ENCODE peak calls at places on chromosomes 7 and 10, in eight cellular contexts. One of them, this sample, is unnamed.

GRCh38 chr10:4246881-4247358 is 461.9 kb upstream of the KLF6 start:
- DNase-seq in upper lobe of right lung: no peak
- DNase-seq in iPS DF 6.9: no peak
- DNase-seq in spleen: no peak
- DNase-seq in CD8-positive, alpha-beta T cell: no peak
- DNase-seq in A549: no peak
- DNase-seq in H9: no peak
- DNase-seq in body of pancreas: no peak
- DNase-seq in this sample: peak

GRCh38 chr10:79322616-79323566 is 24.4 kb upstream of the PPIF start:
- DNase-seq in upper lobe of right lung: no peak
- DNase-seq in iPS DF 6.9: no peak
- DNase-seq in spleen: peak
- DNase-seq in CD8-positive, alpha-beta T cell: peak
- DNase-seq in A549: no peak
- DNase-seq in H9: no peak
- DNase-seq in body of pancreas: no peak
- DNase-seq in this sample: peak

GRCh38 chr7:47611045-47611511 is 29.2 kb upstream of the TNS3 start:
- DNase-seq in upper lobe of right lung: no peak
- DNase-seq in iPS DF 6.9: no peak
- DNase-seq in spleen: no peak
- DNase-seq in CD8-positive, alpha-beta T cell: no peak
- DNase-seq in A549: peak
- DNase-seq in H9: no peak
- DNase-seq in body of pancreas: peak
- DNase-seq in this sample: no peak

GRCh38 chr7:134693256-134693655 is 46.6 kb downstream of the BPGM start:
- DNase-seq in upper lobe of right lung: no peak
- DNase-seq in iPS DF 6.9: no peak
- DNase-seq in spleen: no peak
- DNase-seq in CD8-positive, alpha-beta T cell: peak
- DNase-seq in A549: peak
- DNase-seq in H9: no peak
- DNase-seq in body of pancreas: no peak
- DNase-seq in this sample: no peak

GRCh38 chr10:16942361-16943078 is 125.3 kb upstream of the RSU1 start:
- DNase-seq in upper lobe of right lung: no peak
- DNase-seq in iPS DF 6.9: no peak
- DNase-seq in spleen: no peak
- DNase-seq in CD8-positive, alpha-beta T cell: no peak
- DNase-seq in A549: no peak
- DNase-seq in H9: no peak
- DNase-seq in body of pancreas: no peak
- DNase-seq in this sample: no peak

GRCh38 chr7:150900675-150901074 is 48.4 kb downstream of the AOC1 start:
- DNase-seq in upper lobe of right lung: no peak
- DNase-seq in iPS DF 6.9: no peak
- DNase-seq in spleen: no peak
- DNase-seq in CD8-positive, alpha-beta T cell: no peak
- DNase-seq in A549: no peak
- DNase-seq in H9: no peak
- DNase-seq in body of pancreas: no peak
- DNase-seq in this sample: no peak

GRCh38 chr7:66013938-66014337 is 31.9 kb upstream of the GUSB start:
- DNase-seq in upper lobe of right lung: peak
- DNase-seq in iPS DF 6.9: no peak
- DNase-seq in spleen: no peak
- DNase-seq in CD8-positive, alpha-beta T cell: no peak
- DNase-seq in A549: peak
- DNase-seq in H9: peak
- DNase-seq in body of pancreas: peak
- DNase-seq in this sample: peak

GRCh38 chr10:10526846-10527245 is 490.8 kb upstream of the CELF2 start:
- DNase-seq in upper lobe of right lung: no peak
- DNase-seq in iPS DF 6.9: no peak
- DNase-seq in spleen: no peak
- DNase-seq in CD8-positive, alpha-beta T cell: no peak
- DNase-seq in A549: no peak
- DNase-seq in H9: no peak
- DNase-seq in body of pancreas: no peak
- DNase-seq in this sample: no peak

GRCh38 chr10:33005322-33006282 is 47.6 kb upstream of the ITGB1 start:
- DNase-seq in upper lobe of right lung: peak
- DNase-seq in iPS DF 6.9: peak
- DNase-seq in spleen: peak
- DNase-seq in CD8-positive, alpha-beta T cell: peak
- DNase-seq in A549: peak
- DNase-seq in H9: peak
- DNase-seq in body of pancreas: peak
- DNase-seq in this sample: peak

GRCh38 chr10:77289790-77290189 is 347.8 kb downstream of the KCNMA1 start:
- DNase-seq in upper lobe of right lung: no peak
- DNase-seq in iPS DF 6.9: no peak
- DNase-seq in spleen: no peak
- DNase-seq in CD8-positive, alpha-beta T cell: no peak
- DNase-seq in A549: no peak
- DNase-seq in H9: no peak
- DNase-seq in body of pancreas: no peak
- DNase-seq in this sample: peak
- H3K27ac ChIP-seq in upper lobe of right lung: no peak
- H3K27ac ChIP-seq in iPS DF 6.9: no peak
- H3K27ac ChIP-seq in spleen: no peak
- H3K27ac ChIP-seq in CD8-positive, alpha-beta T cell: no peak
- H3K27ac ChIP-seq in A549: peak
- H3K27ac ChIP-seq in H9: no peak
- H3K27ac ChIP-seq in body of pancreas: no peak
- H3K27ac ChIP-seq in this sample: no peak

GRCh38 chr7:21562385-21562784 is 19.5 kb downstream of the DNAH11 start:
- DNase-seq in upper lobe of right lung: no peak
- DNase-seq in iPS DF 6.9: no peak
- DNase-seq in spleen: no peak
- DNase-seq in CD8-positive, alpha-beta T cell: no peak
- DNase-seq in A549: no peak
- DNase-seq in H9: no peak
- DNase-seq in body of pancreas: no peak
- DNase-seq in this sample: no peak

GRCh38 chr7:21568762-21569161 is 25.9 kb downstream of the DNAH11 start:
- DNase-seq in upper lobe of right lung: no peak
- DNase-seq in iPS DF 6.9: no peak
- DNase-seq in spleen: no peak
- DNase-seq in CD8-positive, alpha-beta T cell: no peak
- DNase-seq in A549: peak
- DNase-seq in H9: no peak
- DNase-seq in body of pancreas: no peak
- DNase-seq in this sample: peak

GRCh38 chr7:21565614-21566013 is 22.8 kb downstream of the DNAH11 start:
- DNase-seq in upper lobe of right lung: no peak
- DNase-seq in iPS DF 6.9: no peak
- DNase-seq in spleen: no peak
- DNase-seq in CD8-positive, alpha-beta T cell: no peak
- DNase-seq in A549: no peak
- DNase-seq in H9: no peak
- DNase-seq in body of pancreas: no peak
- DNase-seq in this sample: no peak

GRCh38 chr7:21566094-21566493 is 23.3 kb downstream of the DNAH11 start:
- DNase-seq in upper lobe of right lung: no peak
- DNase-seq in iPS DF 6.9: no peak
- DNase-seq in spleen: no peak
- DNase-seq in CD8-positive, alpha-beta T cell: no peak
- DNase-seq in A549: no peak
- DNase-seq in H9: no peak
- DNase-seq in body of pancreas: no peak
- DNase-seq in this sample: no peak
- H3K27ac ChIP-seq in upper lobe of right lung: no peak
- H3K27ac ChIP-seq in iPS DF 6.9: no peak
- H3K27ac ChIP-seq in spleen: no peak
- H3K27ac ChIP-seq in CD8-positive, alpha-beta T cell: no peak
- H3K27ac ChIP-seq in A549: no peak
- H3K27ac ChIP-seq in H9: no peak
- H3K27ac ChIP-seq in body of pancreas: no peak
- H3K27ac ChIP-seq in this sample: no peak

GRCh38 chr7:128008744-128009143 is 22.5 kb downstream of the LRRC4 start:
- DNase-seq in upper lobe of right lung: no peak
- DNase-seq in iPS DF 6.9: no peak
- DNase-seq in spleen: no peak
- DNase-seq in CD8-positive, alpha-beta T cell: no peak
- DNase-seq in A549: no peak
- DNase-seq in H9: no peak
- DNase-seq in body of pancreas: no peak
- DNase-seq in this sample: no peak

GRCh38 chr7:128014864-128015263 is 16.4 kb downstream of the LRRC4 start:
- DNase-seq in upper lobe of right lung: no peak
- DNase-seq in iPS DF 6.9: no peak
- DNase-seq in spleen: no peak
- DNase-seq in CD8-positive, alpha-beta T cell: no peak
- DNase-seq in A549: no peak
- DNase-seq in H9: no peak
- DNase-seq in body of pancreas: no peak
- DNase-seq in this sample: no peak

GRCh38 chr7:128008141-128008540 is 23.1 kb downstream of the LRRC4 start:
- DNase-seq in upper lobe of right lung: no peak
- DNase-seq in iPS DF 6.9: no peak
- DNase-seq in spleen: no peak
- DNase-seq in CD8-positive, alpha-beta T cell: no peak
- DNase-seq in A549: no peak
- DNase-seq in H9: no peak
- DNase-seq in body of pancreas: no peak
- DNase-seq in this sample: no peak

GRCh38 chr7:128010392-128011078 is 20.7 kb downstream of the LRRC4 start:
- DNase-seq in upper lobe of right lung: no peak
- DNase-seq in iPS DF 6.9: no peak
- DNase-seq in spleen: no peak
- DNase-seq in CD8-positive, alpha-beta T cell: no peak
- DNase-seq in A549: no peak
- DNase-seq in H9: no peak
- DNase-seq in body of pancreas: no peak
- DNase-seq in this sample: no peak

DNA sequence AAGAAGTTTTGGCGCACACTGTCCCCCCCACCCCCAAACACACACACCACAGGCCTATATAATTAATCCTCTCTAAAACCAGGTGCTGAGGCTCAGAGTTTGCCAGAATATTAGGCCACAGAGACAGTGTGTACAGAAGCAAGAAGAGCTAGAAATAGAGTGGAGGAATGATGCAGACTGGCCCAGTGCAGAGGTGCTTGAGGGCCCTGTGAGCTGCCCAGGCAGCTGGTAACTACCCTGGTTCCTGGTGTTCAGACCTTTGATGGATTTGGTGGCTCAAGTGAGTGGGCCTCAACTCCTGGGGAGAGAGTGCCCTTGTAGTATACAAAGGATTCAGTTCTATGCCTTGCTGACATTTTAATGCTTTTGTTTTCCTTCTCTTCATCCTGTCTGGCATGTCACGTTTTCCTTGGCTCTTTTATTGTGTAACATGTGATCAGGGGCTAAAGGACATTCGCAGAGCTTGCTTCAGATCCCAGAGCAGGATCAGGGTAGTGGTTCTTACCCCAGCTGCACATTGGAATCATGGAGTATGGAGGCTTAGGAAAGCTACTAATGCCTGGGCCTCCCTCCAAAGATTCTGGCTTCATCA is 20.1 kb downstream of the LRRC4 start:
- DNase-seq in upper lobe of right lung: no peak
- DNase-seq in iPS DF 6.9: no peak
- DNase-seq in spleen: no peak
- DNase-seq in CD8-positive, alpha-beta T cell: no peak
- DNase-seq in A549: no peak
- DNase-seq in H9: no peak
- DNase-seq in body of pancreas: no peak
- DNase-seq in this sample: no peak
- H3K27ac ChIP-seq in upper lobe of right lung: no peak
- H3K27ac ChIP-seq in iPS DF 6.9: no peak
- H3K27ac ChIP-seq in spleen: no peak
- H3K27ac ChIP-seq in CD8-positive, alpha-beta T cell: no peak
- H3K27ac ChIP-seq in A549: no peak
- H3K27ac ChIP-seq in H9: no peak
- H3K27ac ChIP-seq in body of pancreas: no peak
- H3K27ac ChIP-seq in this sample: peak

GRCh38 chr10:63217120-63217605 is 84.0 kb downstream of the NRBF2 start:
- DNase-seq in upper lobe of right lung: no peak
- DNase-seq in iPS DF 6.9: no peak
- DNase-seq in spleen: no peak
- DNase-seq in CD8-positive, alpha-beta T cell: peak
- DNase-seq in A549: peak
- DNase-seq in H9: no peak
- DNase-seq in body of pancreas: no peak
- DNase-seq in this sample: peak

GRCh38 chr10:63227207-63227895 is 94.2 kb downstream of the NRBF2 start:
- DNase-seq in upper lobe of right lung: no peak
- DNase-seq in iPS DF 6.9: no peak
- DNase-seq in spleen: no peak
- DNase-seq in CD8-positive, alpha-beta T cell: no peak
- DNase-seq in A549: no peak
- DNase-seq in H9: no peak
- DNase-seq in body of pancreas: no peak
- DNase-seq in this sample: no peak

GRCh38 chr10:63224241-63224640 is 91.1 kb downstream of the NRBF2 start:
- DNase-seq in upper lobe of right lung: no peak
- DNase-seq in iPS DF 6.9: no peak
- DNase-seq in spleen: no peak
- DNase-seq in CD8-positive, alpha-beta T cell: no peak
- DNase-seq in A549: no peak
- DNase-seq in H9: no peak
- DNase-seq in body of pancreas: no peak
- DNase-seq in this sample: no peak

GRCh38 chr10:63219749-63220148 is 86.6 kb downstream of the NRBF2 start:
- DNase-seq in upper lobe of right lung: no peak
- DNase-seq in iPS DF 6.9: no peak
- DNase-seq in spleen: no peak
- DNase-seq in CD8-positive, alpha-beta T cell: no peak
- DNase-seq in A549: no peak
- DNase-seq in H9: no peak
- DNase-seq in body of pancreas: no peak
- DNase-seq in this sample: no peak

DNA sequence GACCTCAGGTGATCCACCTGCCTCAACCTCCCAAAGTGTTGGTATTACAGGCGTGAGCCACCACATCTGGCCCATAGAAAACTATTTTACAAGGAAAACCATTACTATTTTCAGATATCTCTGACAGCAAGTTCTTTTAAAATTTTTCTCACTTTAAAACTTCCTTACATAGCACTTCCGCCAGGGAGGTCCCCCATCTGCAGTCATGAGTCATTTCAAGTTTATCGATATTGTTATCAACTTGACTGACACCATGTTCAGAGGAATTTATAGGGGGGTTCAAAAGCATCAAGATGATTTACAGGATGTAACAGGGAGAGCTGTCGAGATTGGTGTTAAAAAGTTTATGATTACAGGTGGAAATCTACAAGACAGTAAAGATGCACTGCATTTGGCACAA is 88.8 kb downstream of the NRBF2 start:
- DNase-seq in upper lobe of right lung: no peak
- DNase-seq in iPS DF 6.9: no peak
- DNase-seq in spleen: no peak
- DNase-seq in CD8-positive, alpha-beta T cell: no peak
- DNase-seq in A549: no peak
- DNase-seq in H9: no peak
- DNase-seq in body of pancreas: no peak
- DNase-seq in this sample: no peak
- H3K27ac ChIP-seq in upper lobe of right lung: no peak
- H3K27ac ChIP-seq in iPS DF 6.9: no peak
- H3K27ac ChIP-seq in spleen: peak
- H3K27ac ChIP-seq in CD8-positive, alpha-beta T cell: no peak
- H3K27ac ChIP-seq in A549: no peak
- H3K27ac ChIP-seq in H9: no peak
- H3K27ac ChIP-seq in body of pancreas: no peak
- H3K27ac ChIP-seq in this sample: peak

This sample was measured in cardiac muscle cell.